ENCODE peak calls at places on chromosomes 6 and 20, in five cellular contexts. I, J, A, N and W are unnamed samples.

GRCh38 chr20:11716239-11716944 is 201.3 kb upstream of the BTBD3 start:
- DNase-seq in J (no peak), N (peak), I (no peak), A (no peak), W (no peak)

GRCh38 chr20:4136078-4136966 is 121.0 kb upstream of the RNF24 start:
- DNase-seq in A (no peak), J (no peak), I (no peak), N (peak), W (no peak)

GRCh38 chr6:34919651-34920050 is 30.6 kb downstream of the ANKS1A start:
- DNase-seq in N (peak), J (no peak), I (no peak), A (no peak), W (no peak)

GRCh38 chr6:104527761-104528415 is 331.8 kb downstream of the HACE1 start:
- DNase-seq in N (no peak), J (no peak), I (no peak), A (no peak), W (no peak)

GRCh38 chr6:154508573-154509375 is 1.7 kb downstream of the CNKSR3 start:
- DNase-seq in I (no peak), N (peak), A (no peak), J (no peak), W (no peak)

GRCh38 chr20:11170025-11170424 is 496.2 kb upstream of the JAG1 start:
- DNase-seq in J (no peak), N (no peak), I (no peak), A (no peak), W (no peak)

GRCh38 chr6:119312875-119313338 is 36.7 kb downstream of the MAN1A1 start:
- DNase-seq in J (no peak), A (no peak), I (no peak), N (no peak), W (no peak)

GRCh38 chr6:162708971-162709370 is 18.6 kb downstream of the PRKN start:
- DNase-seq in A (no peak), I (no peak), N (no peak), J (no peak), W (no peak)

GRCh38 chr6:15358579-15359327 is 112.9 kb downstream of the JARID2 start:
- DNase-seq in I (no peak), A (no peak), J (no peak), N (peak), W (no peak)

GRCh38 chr6:130743175-130743574 is 84.0 kb upstream of the SMLR1 start:
- DNase-seq in N (no peak), A (no peak), J (no peak), I (no peak), W (no peak)

GRCh38 chr6:20569000-20569610 is 34.8 kb downstream of the CDKAL1 start:
- DNase-seq in N (peak), A (no peak), J (no peak), I (no peak), W (no peak)

GRCh38 chr6:16450285-16450684 is 211.9 kb downstream of the GMPR start:
- DNase-seq in N (peak), A (no peak), J (no peak), I (no peak), W (no peak)

GRCh38 chr6:119052292-119052889 is 26.1 kb downstream of the FAM184A start:
- DNase-seq in J (no peak), I (no peak), A (no peak), N (no peak), W (peak)

GRCh38 chr20:4997207-4997606 is 4.1 kb downstream of the SLC23A2 start:
- DNase-seq in I (no peak), N (peak), J (no peak), A (no peak), W (no peak)

GRCh38 chr20:24039196-24039595 is 50.6 kb upstream of the GGTLC1 start:
- DNase-seq in A (no peak), I (no peak), N (no peak), J (no peak), W (no peak)

GRCh38 chr6:159168536-159169192 is 536 bp upstream of the FNDC1 start:
- DNase-seq in A (no peak), I (no peak), N (peak), J (no peak), W (peak)

GRCh38 chr20:57065646-57066045 is 200.8 kb downstream of the BMP7 start:
- DNase-seq in J (no peak), A (no peak), I (no peak), N (no peak), W (no peak)

GRCh38 chr6:42790549-42791181 is 8.8 kb downstream of the BICRAL start:
- DNase-seq in J (no peak), I (no peak), A (no peak), N (no peak), W (no peak)

GRCh38 chr6:7998103-7998725 is 66.0 kb downstream of the BLOC1S5 start:
- DNase-seq in A (no peak), I (no peak), J (no peak), N (peak), W (no peak)

GRCh38 chr6:100176951-100177710 is 183.1 kb upstream of the MCHR2 start:
- DNase-seq in A (no peak), N (no peak), J (no peak), I (no peak), W (no peak)

GRCh38 chr6:131844243-131844841 is 36.5 kb downstream of the ENPP1 start:
- DNase-seq in N (peak), A (no peak), I (no peak), J (no peak), W (no peak)

GRCh38 chr20:40651121-40651520 is 37.9 kb downstream of the MAFB start:
- DNase-seq in A (no peak), J (no peak), N (peak), I (no peak), W (no peak)

GRCh38 chr6:17042422-17043147 is 59.3 kb upstream of the STMND1 start:
- DNase-seq in A (peak), J (no peak), N (peak), I (no peak), W (no peak)

GRCh38 chr6:5946181-5946580 is 60.5 kb downstream of the NRN1 start:
- DNase-seq in I (no peak), A (no peak), N (no peak), J (no peak), W (no peak)

GRCh38 chr6:97312241-97312640 is 29.2 kb upstream of the MMS22L start:
- DNase-seq in J (no peak), N (no peak), A (no peak), I (no peak), W (no peak)

GRCh38 chr6:143804835-143805239 is 38.3 kb upstream of the LTV1 start:
- DNase-seq in A (no peak), J (no peak), N (no peak), I (no peak), W (no peak)

GRCh38 chr6:101806241-101806640 is 412.7 kb downstream of the GRIK2 start:
- DNase-seq in I (no peak), J (no peak), N (peak), A (no peak), W (no peak)

GRCh38 chr6:157677235-157677634 is 145.8 kb upstream of the SNX9 start:
- DNase-seq in I (no peak), J (no peak), N (no peak), A (no peak), W (no peak)

GRCh38 chr6:27568226-27568889 is 95.5 kb upstream of the ZNF184 start:
- DNase-seq in A (no peak), N (no peak), J (no peak), I (no peak), W (no peak)

GRCh38 chr20:1327241-1327653 is 1.7 kb downstream of the SDCBP2 start:
- DNase-seq in I (no peak), N (peak), J (peak), A (peak), W (no peak)

GRCh38 chr6:157092736-157093135 is 230.6 kb downstream of the TMEM242 start:
- DNase-seq in I (no peak), N (no peak), J (no peak), A (no peak), W (no peak)

GRCh38 chr6:152127429-152128165 is 320.1 kb downstream of the ESR1 start:
- DNase-seq in N (no peak), J (no peak), A (no peak), I (no peak), W (no peak)

GRCh38 chr20:25407311-25408169 is at the start of gene GINS1:
- DNase-seq in A (peak), I (peak), J (peak), N (peak), W (peak)

GRCh38 chr20:25408170-25408547 is 686 bp downstream of the GINS1 start:
- DNase-seq in J (no peak), N (no peak), I (no peak), A (no peak), W (no peak)

DNA sequence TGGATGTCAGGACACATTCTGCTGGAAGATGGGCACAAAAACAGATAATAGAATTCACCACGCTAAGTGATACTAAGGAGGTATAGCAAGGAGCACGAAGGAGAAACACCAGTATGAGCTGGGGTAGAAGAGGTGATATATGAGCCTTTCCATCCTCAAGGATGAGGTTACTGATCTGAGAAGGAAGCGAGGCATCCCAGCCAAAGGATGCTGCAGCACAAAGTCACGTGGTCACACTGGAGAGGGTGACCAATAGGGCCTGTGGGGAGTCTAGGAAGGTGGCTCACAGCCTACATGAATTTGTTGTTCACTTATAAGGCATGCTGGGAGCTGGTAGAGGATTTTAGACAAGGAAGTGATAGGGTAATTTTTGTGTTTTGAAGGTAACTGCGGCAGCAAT is 1.4 kb downstream of the GINS1 start:
- DNase-seq in N (no peak), I (no peak), J (no peak), A (no peak), W (no peak)
- H3K4me3 ChIP-seq in N (no peak), I (no peak), J (no peak), A (no peak), W (no peak)

DNA sequence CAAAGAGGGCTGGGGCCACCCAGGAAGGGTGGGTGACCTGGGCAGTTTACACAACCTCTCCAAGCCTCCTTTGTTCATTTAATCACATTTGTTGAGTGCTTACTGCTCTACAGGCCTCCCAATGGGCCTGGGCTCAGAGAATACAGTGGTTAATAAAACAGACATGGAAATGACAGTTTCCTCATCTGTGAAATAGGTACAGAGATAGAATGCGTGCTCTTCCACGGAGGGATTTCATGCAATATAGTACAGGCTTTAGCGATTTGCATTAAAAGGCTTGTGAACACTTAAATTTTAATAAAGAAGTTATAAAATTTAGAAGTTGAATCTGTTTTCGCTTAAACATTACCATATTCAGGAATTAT is 802 bp upstream of the FERMT1 start:
- DNase-seq in N (no peak), A (no peak), I (no peak), J (no peak), W (no peak)
- H3K4me3 ChIP-seq in N (no peak), A (no peak), I (no peak), J (no peak), W (no peak)

GRCh38 chr20:38091447-38092216 is 58.1 kb downstream of the RPRD1B start:
- DNase-seq in J (peak), A (no peak), N (peak), I (no peak), W (peak)
- H3K4me3 ChIP-seq in J (no peak), A (no peak), N (no peak), I (no peak), W (peak)

GRCh38 chr6:110629153-110629552 is 152.7 kb upstream of the SLC22A16 start:
- DNase-seq in I (no peak), A (no peak), J (no peak), N (no peak), W (no peak)

GRCh38 chr6:110636776-110637175 is 160.4 kb upstream of the SLC22A16 start:
- DNase-seq in A (no peak), I (no peak), J (no peak), N (no peak), W (no peak)

GRCh38 chr6:110633731-110634130 is 157.3 kb upstream of the SLC22A16 start:
- DNase-seq in A (no peak), N (no peak), J (no peak), I (no peak), W (no peak)

DNA sequence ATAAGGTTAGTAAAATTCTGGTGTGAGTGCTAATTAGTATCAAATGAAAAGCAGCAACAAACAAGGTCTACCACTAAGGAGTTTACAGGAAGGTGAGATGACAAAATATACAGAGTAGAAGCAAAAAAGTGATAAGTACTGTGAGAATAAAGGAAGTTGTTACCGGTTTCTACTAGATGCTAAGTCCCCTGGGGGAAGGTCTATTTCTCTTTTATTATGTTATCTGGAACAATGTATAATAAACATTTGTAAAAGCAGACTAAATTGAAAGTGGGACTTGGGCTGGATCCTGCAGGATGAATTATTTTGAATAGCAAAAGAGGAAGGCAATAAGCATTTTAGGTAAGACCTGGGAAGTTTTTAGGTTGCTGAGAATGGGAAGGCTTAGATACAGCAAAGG is 158.7 kb upstream of the SLC22A16 start:
- DNase-seq in A (no peak), N (no peak), J (no peak), I (no peak), W (no peak)
- H3K4me3 ChIP-seq in A (no peak), N (no peak), J (no peak), I (no peak), W (no peak)

GRCh38 chr6:90413396-90413795 is 116.8 kb upstream of the BACH2 start:
- DNase-seq in N (no peak), I (no peak), A (no peak), J (no peak), W (no peak)
- H3K4me3 ChIP-seq in N (peak), I (peak), A (no peak), J (peak), W (peak)